ENCODE peak calls at places on chromosome 1, in eight cellular contexts. H is fibroblast of lung, D is HCT116, M is GM12878, Y is neuronal stem cell, Z is H1, W is astrocyte, N is endothelial cell of umbilical vein. F is an unnamed sample.

GRCh38 chr1:243482237-243483022 is 226.6 kb downstream of the SDCCAG8 start:
- DNase-seq in H (peak), D (no peak), M (no peak), Y (peak), Z (no peak), W (peak), N (no peak), F (peak)

GRCh38 chr1:234755449-234755863 is 145.5 kb upstream of the IRF2BP2 start:
- DNase-seq in H (peak), D (no peak), M (no peak), Y (no peak), Z (no peak), W (peak), N (no peak), F (peak)

GRCh38 chr1:200510228-200510623 is 100.4 kb upstream of the ZNF281 start:
- DNase-seq in H (peak), D (peak), M (peak), Y (peak), Z (no peak), W (peak), N (peak), F (peak)

GRCh38 chr1:26405281-26405915 is 5.2 kb upstream of the LIN28A start:
- DNase-seq in H (peak), D (no peak), M (no peak), Y (no peak), Z (no peak), W (peak), N (no peak), F (no peak)

GRCh38 chr1:209749660-209750059 is 6.2 kb upstream of the TRAF3IP3 start:
- DNase-seq in H (no peak), D (no peak), M (no peak), Y (no peak), Z (no peak), W (no peak), N (no peak), F (no peak)

GRCh38 chr1:228297822-228298221 is 90.0 kb downstream of the OBSCN start:
- DNase-seq in H (no peak), D (no peak), M (no peak), Y (no peak), Z (no peak), W (no peak), N (no peak), F (no peak)

GRCh38 chr1:9291914-9292360 is 757 bp upstream of the SPSB1 start:
- DNase-seq in H (peak), D (no peak), M (no peak), Y (peak), Z (no peak), W (peak), N (peak), F (peak)

GRCh38 chr1:206037521-206037920 is 13.8 kb upstream of the CTSE start:
- DNase-seq in H (no peak), D (no peak), M (no peak), Y (no peak), Z (no peak), W (no peak), N (no peak), F (no peak)

GRCh38 chr1:1230656-1231399 is 973 bp downstream of the SDF4 start:
- DNase-seq in H (peak), D (peak), M (no peak), Y (no peak), Z (no peak), W (peak), N (peak), F (peak)

GRCh38 chr1:228727682-228728171 is 7.6 kb upstream of the RHOU start:
- DNase-seq in H (no peak), D (no peak), M (no peak), Y (no peak), Z (no peak), W (no peak), N (no peak), F (no peak)

GRCh38 chr1:217190359-217190758 is 440.5 kb downstream of the GPATCH2 start:
- DNase-seq in H (no peak), D (no peak), M (no peak), Y (no peak), Z (no peak), W (no peak), N (no peak), F (no peak)

GRCh38 chr1:21887216-21887736 is 49.8 kb downstream of the HSPG2 start:
- DNase-seq in H (no peak), D (no peak), M (no peak), Y (no peak), Z (no peak), W (no peak), N (no peak), F (no peak)

GRCh38 chr1:37177230-37177864 is 143.0 kb upstream of the GRIK3 start:
- DNase-seq in H (no peak), D (peak), M (no peak), Y (no peak), Z (peak), W (no peak), N (peak), F (peak)

GRCh38 chr1:107076846-107077245 is 20.4 kb downstream of the PRMT6 start:
- DNase-seq in H (peak), D (peak), M (no peak), Y (no peak), Z (peak), W (peak), N (no peak), F (no peak)

GRCh38 chr1:181151378-181152326 is 63.2 kb downstream of the IER5 start:
- DNase-seq in H (no peak), D (no peak), M (no peak), Y (no peak), Z (no peak), W (peak), N (no peak), F (no peak)

GRCh38 chr1:2049517-2050481 is at the start of gene PRKCZ:
- DNase-seq in H (peak), D (peak), M (peak), Y (peak), Z (peak), W (no peak), N (no peak), F (peak)

GRCh38 chr1:185594786-185595410 is 139.3 kb upstream of the HMCN1 start:
- DNase-seq in H (no peak), D (no peak), M (no peak), Y (no peak), Z (no peak), W (no peak), N (no peak), F (no peak)

GRCh38 chr1:180229483-180230415 is at the start of gene LHX4:
- DNase-seq in H (peak), D (no peak), M (no peak), Y (no peak), Z (no peak), W (no peak), N (peak), F (peak)

GRCh38 chr1:156394835-156395461 is 25.9 kb downstream of the RHBG start:
- DNase-seq in H (no peak), D (no peak), M (no peak), Y (no peak), Z (no peak), W (no peak), N (no peak), F (no peak)

GRCh38 chr1:94125551-94126514 is 4.9 kb upstream of the ABCA4 start:
- DNase-seq in H (no peak), D (no peak), M (no peak), Y (no peak), Z (no peak), W (no peak), N (no peak), F (peak)

GRCh38 chr1:219699870-219700269 is 87.0 kb upstream of the ZC3H11B start:
- DNase-seq in H (peak), D (no peak), M (no peak), Y (no peak), Z (no peak), W (peak), N (no peak), F (no peak)

GRCh38 chr1:203656796-203657620 is 30.4 kb downstream of the ATP2B4 start:
- DNase-seq in H (no peak), D (no peak), M (no peak), Y (no peak), Z (no peak), W (no peak), N (no peak), F (no peak)

GRCh38 chr1:2926447-2927055 is 94.7 kb upstream of the ACTRT2 start:
- DNase-seq in H (no peak), D (no peak), M (no peak), Y (no peak), Z (no peak), W (no peak), N (no peak), F (no peak)

GRCh38 chr1:205505076-205505729 is 734 bp downstream of the CDK18 start:
- DNase-seq in H (no peak), D (no peak), M (no peak), Y (no peak), Z (no peak), W (no peak), N (no peak), F (peak)

GRCh38 chr1:194786027-194786426 is 1599.6 kb upstream of the B3GALT2 start:
- DNase-seq in H (no peak), D (no peak), M (no peak), Y (no peak), Z (no peak), W (no peak), N (no peak), F (no peak)

GRCh38 chr1:207245124-207245523 is 76.4 kb upstream of the CD55 start:
- DNase-seq in H (no peak), D (no peak), M (no peak), Y (no peak), Z (no peak), W (no peak), N (peak), F (no peak)

GRCh38 chr1:178028973-178029481 is 59.2 kb upstream of the SEC16B start:
- DNase-seq in H (no peak), D (no peak), M (no peak), Y (no peak), Z (no peak), W (no peak), N (no peak), F (no peak)

GRCh38 chr1:175317309-175317708 is 124.7 kb upstream of the KIAA0040 start:
- DNase-seq in H (no peak), D (peak), M (no peak), Y (no peak), Z (no peak), W (no peak), N (no peak), F (no peak)

GRCh38 chr1:235073968-235074334 is 54.7 kb downstream of the TOMM20 start:
- DNase-seq in H (no peak), D (no peak), M (no peak), Y (no peak), Z (no peak), W (no peak), N (no peak), F (peak)

GRCh38 chr1:45569962-45570581 is 13.8 kb upstream of the NASP start:
- DNase-seq in H (peak), D (peak), M (no peak), Y (peak), Z (no peak), W (peak), N (peak), F (peak)

GRCh38 chr1:170593612-170594011 is 61.6 kb downstream of the GORAB start:
- DNase-seq in H (no peak), D (no peak), M (no peak), Y (no peak), Z (no peak), W (no peak), N (no peak), F (no peak)
- H2AFZ ChIP-seq in H (peak), D (no peak), M (no peak), Y (no peak), Z (no peak), W (no peak), N (no peak), F (no peak)

DNA sequence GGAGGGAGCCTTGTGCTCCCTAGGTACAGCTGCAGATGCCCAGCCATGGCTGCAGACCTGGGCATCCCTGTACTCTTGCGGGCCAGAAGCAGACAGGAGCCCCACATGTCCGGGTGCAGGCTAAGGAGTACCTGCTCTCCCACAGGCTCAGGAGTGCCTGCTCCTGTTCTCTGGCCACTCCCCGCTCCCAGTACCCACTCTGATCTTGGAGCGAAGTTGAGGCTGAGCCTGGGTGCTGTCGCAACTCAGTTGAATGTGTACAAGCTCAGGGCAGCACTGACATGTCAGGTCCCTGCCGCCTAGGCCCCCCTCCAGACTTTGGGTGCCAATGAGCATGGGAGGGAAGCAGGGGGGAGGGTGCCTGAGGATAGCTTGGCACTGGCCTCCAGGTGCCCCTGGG is 666.9 kb downstream of the PLPP3 start:
- DNase-seq in H (no peak), D (no peak), M (no peak), Y (no peak), Z (no peak), W (no peak), N (no peak), F (no peak)
- H3K4me2 ChIP-seq in H (no peak), D (no peak), M (no peak), Y (no peak), Z (no peak), W (no peak), N (no peak), F (no peak)

DNA sequence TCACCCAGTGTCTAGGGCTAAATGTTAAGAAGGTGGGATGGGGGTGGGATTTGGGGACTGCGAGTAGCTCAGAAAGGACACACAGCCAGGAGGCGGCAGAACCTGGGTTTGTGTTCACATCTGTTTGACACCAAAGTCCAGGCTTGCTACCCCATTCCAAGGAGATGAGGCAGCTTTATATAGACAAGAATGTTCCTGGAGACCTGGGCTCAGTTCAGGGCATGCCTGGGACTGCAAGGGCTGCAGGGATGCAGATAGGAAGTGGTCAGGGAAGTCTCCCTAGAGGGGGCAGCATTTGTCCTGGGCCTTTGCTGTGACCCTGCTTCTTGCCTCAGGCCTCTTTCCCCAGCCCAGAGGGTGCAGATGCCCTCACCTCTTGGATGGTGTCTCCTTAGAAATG is 16.3 kb downstream of the PADI3 start:
- DNase-seq in H (peak), D (no peak), M (no peak), Y (no peak), Z (no peak), W (no peak), N (no peak), F (peak)
- H3K4me3 ChIP-seq in H (no peak), D (no peak), M (no peak), Y (no peak), Z (no peak), W (no peak), N (no peak), F (no peak)

GRCh38 chr1:8204823-8205222 is 113.1 kb upstream of the SLC45A1 start:
- DNase-seq in H (peak), D (no peak), M (no peak), Y (no peak), Z (no peak), W (peak), N (no peak), F (no peak)
- H2AFZ ChIP-seq in H (no peak), D (no peak), M (no peak), Y (no peak), Z (no peak), W (no peak), N (no peak), F (no peak)